ENCODE peak calls at places on chromosomes 5 and 9, in eight cellular contexts. W is hepatocyte, S is right cardiac atrium, Z is pancreas, C is IMR-90, Y is PC-3, E is MM.1S, N is adrenal gland. H is an unnamed sample.

GRCh38 chr5:143521891-143522290 is 118.4 kb upstream of the NR3C1 start:
- DNase-seq in W (no peak), S (no peak), Z (no peak), C (no peak), Y (no peak), E (no peak), N (no peak), H (no peak)

GRCh38 chr9:126371007-126371870 is 44.6 kb downstream of the MVB12B start:
- DNase-seq in W (no peak), S (no peak), Z (no peak), C (no peak), Y (no peak), E (no peak), N (no peak), H (no peak)

GRCh38 chr5:88890070-88890781 is 7.2 kb upstream of the MEF2C start:
- DNase-seq in W (no peak), S (no peak), Z (no peak), C (no peak), Y (no peak), E (peak; percentile 25), N (no peak), H (no peak)

GRCh38 chr5:131252824-131253171 is 11.1 kb upstream of the CDC42SE2 start:
- DNase-seq in W (no peak), S (peak; percentile 37), Z (no peak), C (no peak), Y (no peak), E (peak; percentile 95), N (peak; percentile 77), H (no peak)

GRCh38 chr9:111728617-111729366 is 65.9 kb downstream of the SHOC1 start:
- DNase-seq in W (no peak), S (no peak), Z (no peak), C (peak; percentile 97), Y (peak; percentile 93), E (no peak), N (no peak), H (no peak)

GRCh38 chr5:135386096-135386495 is 12.9 kb downstream of the MACROH2A1 start:
- DNase-seq in W (no peak), S (no peak), Z (no peak), C (peak; percentile 50), Y (peak; percentile 11), E (no peak), N (no peak), H (no peak)

GRCh38 chr5:116524966-116525365 is 49.7 kb downstream of the SEMA6A start:
- DNase-seq in W (no peak), S (no peak), Z (no peak), C (no peak), Y (no peak), E (no peak), N (no peak), H (no peak)

GRCh38 chr9:126386088-126386487 is 59.5 kb downstream of the MVB12B start:
- DNase-seq in W (peak; percentile 40), S (no peak), Z (no peak), C (no peak), Y (peak; percentile 43), E (no peak), N (peak; percentile 53), H (peak; percentile 55)

GRCh38 chr5:107526263-107526937 is 144.3 kb downstream of the EFNA5 start:
- DNase-seq in W (no peak), S (no peak), Z (no peak), C (peak; percentile 36), Y (no peak), E (no peak), N (no peak), H (no peak)

GRCh38 chr9:12956805-12957204 is 182.0 kb downstream of the LURAP1L start:
- DNase-seq in W (no peak), S (no peak), Z (no peak), C (no peak), Y (no peak), E (no peak), N (no peak), H (no peak)

GRCh38 chr5:136907371-136907770 is 542.0 kb upstream of the TRPC7 start:
- DNase-seq in W (no peak), S (no peak), Z (no peak), C (no peak), Y (no peak), E (no peak), N (no peak), H (no peak)

GRCh38 chr5:179080724-179081123 is 20.6 kb downstream of the ZNF354C start:
- DNase-seq in W (no peak), S (no peak), Z (no peak), C (no peak), Y (no peak), E (no peak), N (no peak), H (no peak)

GRCh38 chr5:179079165-179079987 is 19.2 kb downstream of the ZNF354C start:
- DNase-seq in W (no peak), S (no peak), Z (no peak), C (no peak), Y (no peak), E (no peak), N (no peak), H (no peak)
- H3K9me3 ChIP-seq in W (peaks cover 84% of the 10 kb centered on the region), S (peaks cover 33% of the 10 kb centered on the region), Z (peaks cover 22% of the 10 kb centered on the region), C (peaks cover 72% of the 10 kb centered on the region), Y (peaks cover 12% of the 10 kb centered on the region), E (no peaks in the 10 kb centered on the region), N (peaks cover 98% of the 10 kb centered on the region), H (peaks cover 100% of the 10 kb centered on the region)

GRCh38 chr5:73376618-73377170 is 71.9 kb downstream of the FOXD1 start:
- DNase-seq in W (no peak), S (no peak), Z (no peak), C (peak; percentile 83), Y (peak; percentile 23), E (no peak), N (no peak), H (no peak)

GRCh38 chr5:73378070-73378469 is 70.5 kb downstream of the FOXD1 start:
- DNase-seq in W (no peak), S (no peak), Z (no peak), C (peak; percentile 83), Y (no peak), E (no peak), N (no peak), H (no peak)

GRCh38 chr5:73380052-73380451 is 68.5 kb downstream of the FOXD1 start:
- DNase-seq in W (no peak), S (no peak), Z (no peak), C (no peak), Y (no peak), E (no peak), N (no peak), H (no peak)

GRCh38 chr5:73379435-73379834 is 69.1 kb downstream of the FOXD1 start:
- DNase-seq in W (no peak), S (no peak), Z (no peak), C (no peak), Y (no peak), E (no peak), N (no peak), H (no peak)

DNA sequence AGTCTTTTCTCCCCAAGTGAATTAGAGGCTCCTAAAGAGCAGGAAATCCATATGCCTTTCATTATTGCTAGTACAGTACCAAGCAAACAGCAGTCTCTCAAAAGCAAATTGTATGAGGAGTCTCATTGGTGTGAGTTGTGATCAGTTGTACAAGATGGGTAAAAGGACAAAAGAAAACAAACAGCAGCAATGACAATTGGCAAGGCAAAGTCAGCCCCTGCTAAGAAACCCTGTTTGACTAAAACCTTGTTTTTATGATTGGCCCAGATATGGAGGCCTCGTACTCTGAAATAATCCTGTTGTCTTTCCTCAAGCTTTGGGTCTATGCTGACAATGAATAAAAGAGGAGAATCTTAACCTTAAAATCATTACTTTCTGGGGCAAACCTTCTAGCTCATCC is 69.8 kb downstream of the FOXD1 start:
- DNase-seq in W (no peak), S (no peak), Z (no peak), C (no peak), Y (no peak), E (no peak), N (no peak), H (no peak)
- H3K27me3 ChIP-seq in W (no peaks in the 10 kb centered on the region), S (peaks cover 6% of the 10 kb centered on the region), Z (no peaks in the 10 kb centered on the region), C (no peaks in the 10 kb centered on the region), Y (no peaks in the 10 kb centered on the region), E (no peaks in the 10 kb centered on the region), N (peaks cover 53% of the 10 kb centered on the region), H (peaks cover 23% of the 10 kb centered on the region)

GRCh38 chr5:38469707-38470267 is 86.7 kb downstream of the LIFR start:
- DNase-seq in W (no peak), S (no peak), Z (no peak), C (no peak), Y (no peak), E (no peak), N (no peak), H (no peak)

GRCh38 chr5:38468978-38469706 is 87.3 kb downstream of the LIFR start:
- DNase-seq in W (no peak), S (peak; percentile 77), Z (no peak), C (no peak), Y (no peak), E (no peak), N (peak; percentile 70), H (no peak)

GRCh38 chr5:38467353-38468040 is 88.9 kb downstream of the LIFR start:
- DNase-seq in W (no peak), S (peak; percentile 77), Z (no peak), C (peak; percentile 56), Y (peak; percentile 50), E (no peak), N (peak; percentile 73), H (no peak)

GRCh38 chr5:38466444-38467189 is 89.8 kb downstream of the LIFR start:
- DNase-seq in W (no peak), S (peak; percentile 87), Z (no peak), C (no peak), Y (no peak), E (no peak), N (peak; percentile 89), H (peak; percentile 87)

DNA sequence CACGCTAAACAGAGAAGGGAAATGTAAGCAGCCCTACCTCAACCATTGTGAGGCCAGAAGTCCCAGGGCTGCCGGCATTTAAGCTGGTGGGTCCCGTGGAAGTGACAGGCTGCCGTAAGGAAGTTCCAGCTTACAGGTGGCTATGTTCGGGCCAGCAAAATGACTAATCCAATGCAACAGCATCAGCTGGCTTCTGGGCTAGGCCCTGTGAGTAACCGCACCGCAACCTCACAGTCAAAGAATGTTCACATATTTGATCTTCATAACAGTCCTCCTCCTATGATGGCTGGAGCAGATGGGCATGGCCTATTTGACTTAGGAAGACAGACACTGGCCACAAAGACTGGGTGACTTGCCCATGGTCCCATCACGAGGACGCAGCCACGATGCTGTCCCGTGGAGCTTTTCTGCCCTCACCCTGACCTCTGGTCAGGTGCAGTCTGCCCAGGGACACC is 88.2 kb downstream of the LIFR start:
- DNase-seq in W (no peak), S (peak; percentile 53), Z (no peak), C (peak; percentile 97), Y (peak; percentile 98), E (no peak), N (peak; percentile 62), H (no peak)
- H3K4me3 ChIP-seq in W (no peak overlapping the region), S (no peak overlapping the region), Z (no peak overlapping the region), C (no peak overlapping the region), Y (peak overlapping the region; percentile 23), E (no peak overlapping the region), N (no peak overlapping the region), H (no peak overlapping the region)

DNA sequence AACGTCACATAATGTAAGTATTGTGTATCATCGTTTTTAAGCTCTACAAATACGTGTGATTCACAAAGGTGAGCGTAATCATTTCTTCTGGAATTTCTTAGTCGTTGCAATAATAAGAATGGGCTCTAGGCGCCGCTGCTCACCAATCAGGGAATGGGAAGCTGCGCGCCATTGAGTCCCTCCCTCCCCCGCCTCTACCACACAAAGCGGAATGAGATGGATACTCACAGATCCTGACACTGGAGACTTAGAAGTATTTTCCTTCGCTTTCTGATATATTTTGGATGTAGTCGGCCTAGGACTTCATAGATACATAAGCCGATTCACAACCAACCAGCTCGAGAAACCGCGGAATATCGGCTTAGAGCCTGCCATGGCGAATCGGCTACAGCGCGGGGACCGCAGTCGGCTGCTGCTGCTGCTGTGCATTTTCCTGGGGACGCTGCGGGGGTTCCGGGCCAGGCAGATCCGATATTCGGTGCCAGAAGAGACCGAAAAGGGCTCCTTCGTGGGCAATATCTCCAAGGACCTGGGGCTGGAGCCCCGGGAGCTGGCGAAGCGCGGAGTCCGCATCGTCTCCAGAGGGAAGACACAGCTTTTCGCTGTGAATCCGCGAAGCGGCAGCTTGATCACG is at the start of gene PCDHGA11:
- DNase-seq in W (peak; percentile 52), S (no peak), Z (no peak), C (peak; percentile 63), Y (no peak), E (peak; percentile 66), N (no peak), H (no peak)
- H3K9me3 ChIP-seq in W (peaks cover 74% of the 10 kb centered on the region), S (peaks cover 16% of the 10 kb centered on the region), Z (peaks cover 60% of the 10 kb centered on the region), C (peaks cover 51% of the 10 kb centered on the region), Y (no peaks in the 10 kb centered on the region), E (no peaks in the 10 kb centered on the region), N (peaks cover 86% of the 10 kb centered on the region), H (peaks cover 38% of the 10 kb centered on the region)

H was measured in right atrium auricular region.